ENCODE peak calls at places on chromosomes 7 and 10, in ten cellular contexts. One of them, this sample, is unnamed.

GRCh38 chr7:109873296-109873695 is 1217.6 kb upstream of the LRRN3 start:
- DNase-seq in kidney epithelial cell: no peak
- DNase-seq in progenitor cell of endocrine pancreas: no peak
- DNase-seq in GM12865: no peak
- DNase-seq in uterus: no peak
- DNase-seq in RWPE1: no peak
- DNase-seq in PC-9: no peak
- DNase-seq in heart right ventricle: no peak
- DNase-seq in cardiac fibroblast: no peak
- DNase-seq in left ventricle myocardium inferior: no peak
- DNase-seq in this sample: no peak

GRCh38 chr10:18401416-18402195 is 249.8 kb downstream of the NSUN6 start:
- DNase-seq in left ventricle myocardium inferior: no peak
- DNase-seq in progenitor cell of endocrine pancreas: no peak
- DNase-seq in RWPE1: no peak
- DNase-seq in PC-9: no peak
- DNase-seq in heart right ventricle: no peak
- DNase-seq in cardiac fibroblast: no peak
- DNase-seq in kidney epithelial cell: no peak
- DNase-seq in GM12865: no peak
- DNase-seq in uterus: no peak
- DNase-seq in this sample: no peak

GRCh38 chr7:56188823-56189346 is 72.7 kb upstream of the NUPR2 start:
- DNase-seq in GM12865: no peak
- DNase-seq in cardiac fibroblast: no peak
- DNase-seq in kidney epithelial cell: no peak
- DNase-seq in PC-9: peak
- DNase-seq in progenitor cell of endocrine pancreas: no peak
- DNase-seq in heart right ventricle: no peak
- DNase-seq in left ventricle myocardium inferior: no peak
- DNase-seq in uterus: no peak
- DNase-seq in RWPE1: no peak
- DNase-seq in this sample: no peak

GRCh38 chr7:99827040-99827778 is 604 bp upstream of the CYP3A43 start:
- DNase-seq in PC-9: peak
- DNase-seq in GM12865: no peak
- DNase-seq in progenitor cell of endocrine pancreas: no peak
- DNase-seq in kidney epithelial cell: no peak
- DNase-seq in cardiac fibroblast: no peak
- DNase-seq in uterus: no peak
- DNase-seq in RWPE1: no peak
- DNase-seq in heart right ventricle: no peak
- DNase-seq in left ventricle myocardium inferior: no peak
- DNase-seq in this sample: no peak

GRCh38 chr10:69749180-69750010 is 52.3 kb upstream of the COL13A1 start:
- DNase-seq in kidney epithelial cell: no peak
- DNase-seq in left ventricle myocardium inferior: no peak
- DNase-seq in progenitor cell of endocrine pancreas: no peak
- DNase-seq in cardiac fibroblast: no peak
- DNase-seq in GM12865: no peak
- DNase-seq in uterus: no peak
- DNase-seq in RWPE1: no peak
- DNase-seq in PC-9: no peak
- DNase-seq in heart right ventricle: no peak
- DNase-seq in this sample: no peak

GRCh38 chr10:6877351-6878066 is 297.4 kb upstream of the PRKCQ start:
- DNase-seq in uterus: no peak
- DNase-seq in RWPE1: no peak
- DNase-seq in left ventricle myocardium inferior: no peak
- DNase-seq in GM12865: no peak
- DNase-seq in PC-9: no peak
- DNase-seq in progenitor cell of endocrine pancreas: no peak
- DNase-seq in heart right ventricle: no peak
- DNase-seq in kidney epithelial cell: no peak
- DNase-seq in cardiac fibroblast: no peak
- DNase-seq in this sample: no peak

GRCh38 chr7:47744883-47745282 is 163.0 kb upstream of the TNS3 start:
- DNase-seq in uterus: no peak
- DNase-seq in kidney epithelial cell: no peak
- DNase-seq in GM12865: no peak
- DNase-seq in cardiac fibroblast: no peak
- DNase-seq in PC-9: no peak
- DNase-seq in RWPE1: no peak
- DNase-seq in heart right ventricle: no peak
- DNase-seq in left ventricle myocardium inferior: no peak
- DNase-seq in progenitor cell of endocrine pancreas: no peak
- DNase-seq in this sample: no peak

GRCh38 chr10:123930340-123931001 is 38.9 kb upstream of the CPXM2 start:
- DNase-seq in heart right ventricle: no peak
- DNase-seq in kidney epithelial cell: no peak
- DNase-seq in uterus: peak
- DNase-seq in RWPE1: peak
- DNase-seq in progenitor cell of endocrine pancreas: no peak
- DNase-seq in PC-9: no peak
- DNase-seq in GM12865: no peak
- DNase-seq in left ventricle myocardium inferior: no peak
- DNase-seq in cardiac fibroblast: peak
- DNase-seq in this sample: no peak

GRCh38 chr10:96470108-96470743 is 43.5 kb downstream of the TLL2 start:
- DNase-seq in left ventricle myocardium inferior: no peak
- DNase-seq in progenitor cell of endocrine pancreas: no peak
- DNase-seq in PC-9: no peak
- DNase-seq in cardiac fibroblast: peak
- DNase-seq in GM12865: peak
- DNase-seq in uterus: no peak
- DNase-seq in kidney epithelial cell: no peak
- DNase-seq in heart right ventricle: no peak
- DNase-seq in RWPE1: peak
- DNase-seq in this sample: peak

GRCh38 chr7:114910787-114911186 is 11.1 kb upstream of the MDFIC start:
- DNase-seq in cardiac fibroblast: peak
- DNase-seq in left ventricle myocardium inferior: no peak
- DNase-seq in uterus: no peak
- DNase-seq in PC-9: no peak
- DNase-seq in RWPE1: no peak
- DNase-seq in heart right ventricle: no peak
- DNase-seq in GM12865: no peak
- DNase-seq in kidney epithelial cell: no peak
- DNase-seq in progenitor cell of endocrine pancreas: no peak
- DNase-seq in this sample: no peak

GRCh38 chr10:6667679-6668270 is 87.7 kb upstream of the PRKCQ start:
- DNase-seq in cardiac fibroblast: peak
- DNase-seq in heart right ventricle: no peak
- DNase-seq in left ventricle myocardium inferior: no peak
- DNase-seq in GM12865: peak
- DNase-seq in progenitor cell of endocrine pancreas: peak
- DNase-seq in kidney epithelial cell: peak
- DNase-seq in RWPE1: peak
- DNase-seq in uterus: no peak
- DNase-seq in PC-9: peak
- DNase-seq in this sample: peak

GRCh38 chr7:6344278-6344677 is 71.9 kb upstream of the CYTH3 start:
- DNase-seq in GM12865: no peak
- DNase-seq in progenitor cell of endocrine pancreas: no peak
- DNase-seq in PC-9: no peak
- DNase-seq in uterus: no peak
- DNase-seq in RWPE1: no peak
- DNase-seq in left ventricle myocardium inferior: no peak
- DNase-seq in kidney epithelial cell: no peak
- DNase-seq in heart right ventricle: no peak
- DNase-seq in cardiac fibroblast: no peak
- DNase-seq in this sample: no peak

GRCh38 chr10:71217266-71218045 is 5.1 kb downstream of the UNC5B start:
- DNase-seq in heart right ventricle: peak
- DNase-seq in progenitor cell of endocrine pancreas: no peak
- DNase-seq in left ventricle myocardium inferior: no peak
- DNase-seq in cardiac fibroblast: no peak
- DNase-seq in kidney epithelial cell: no peak
- DNase-seq in uterus: peak
- DNase-seq in GM12865: no peak
- DNase-seq in RWPE1: peak
- DNase-seq in PC-9: no peak
- DNase-seq in this sample: no peak

GRCh38 chr10:49212783-49213182 is 24.6 kb upstream of the TMEM273 start:
- DNase-seq in GM12865: no peak
- DNase-seq in RWPE1: no peak
- DNase-seq in PC-9: no peak
- DNase-seq in kidney epithelial cell: no peak
- DNase-seq in heart right ventricle: no peak
- DNase-seq in uterus: no peak
- DNase-seq in progenitor cell of endocrine pancreas: no peak
- DNase-seq in left ventricle myocardium inferior: no peak
- DNase-seq in cardiac fibroblast: no peak
- DNase-seq in this sample: no peak

GRCh38 chr10:77205135-77205534 is 432.5 kb downstream of the KCNMA1 start:
- DNase-seq in uterus: no peak
- DNase-seq in GM12865: no peak
- DNase-seq in progenitor cell of endocrine pancreas: no peak
- DNase-seq in RWPE1: no peak
- DNase-seq in cardiac fibroblast: no peak
- DNase-seq in kidney epithelial cell: no peak
- DNase-seq in left ventricle myocardium inferior: no peak
- DNase-seq in heart right ventricle: no peak
- DNase-seq in PC-9: no peak
- DNase-seq in this sample: no peak

GRCh38 chr7:84647797-84648762 is 453.5 kb upstream of the SEMA3A start:
- DNase-seq in RWPE1: no peak
- DNase-seq in progenitor cell of endocrine pancreas: no peak
- DNase-seq in kidney epithelial cell: no peak
- DNase-seq in GM12865: no peak
- DNase-seq in heart right ventricle: no peak
- DNase-seq in uterus: no peak
- DNase-seq in left ventricle myocardium inferior: no peak
- DNase-seq in PC-9: no peak
- DNase-seq in cardiac fibroblast: peak
- DNase-seq in this sample: no peak

GRCh38 chr10:92010026-92010713 is 86.6 kb downstream of the BTAF1 start:
- DNase-seq in left ventricle myocardium inferior: no peak
- DNase-seq in progenitor cell of endocrine pancreas: no peak
- DNase-seq in cardiac fibroblast: no peak
- DNase-seq in heart right ventricle: no peak
- DNase-seq in uterus: no peak
- DNase-seq in GM12865: no peak
- DNase-seq in RWPE1: no peak
- DNase-seq in kidney epithelial cell: no peak
- DNase-seq in PC-9: no peak
- DNase-seq in this sample: no peak

GRCh38 chr10:43226441-43226840 is 40.4 kb downstream of the RASGEF1A start:
- DNase-seq in cardiac fibroblast: no peak
- DNase-seq in uterus: peak
- DNase-seq in heart right ventricle: no peak
- DNase-seq in RWPE1: no peak
- DNase-seq in PC-9: no peak
- DNase-seq in kidney epithelial cell: no peak
- DNase-seq in GM12865: no peak
- DNase-seq in progenitor cell of endocrine pancreas: no peak
- DNase-seq in left ventricle myocardium inferior: no peak
- DNase-seq in this sample: no peak

DNA sequence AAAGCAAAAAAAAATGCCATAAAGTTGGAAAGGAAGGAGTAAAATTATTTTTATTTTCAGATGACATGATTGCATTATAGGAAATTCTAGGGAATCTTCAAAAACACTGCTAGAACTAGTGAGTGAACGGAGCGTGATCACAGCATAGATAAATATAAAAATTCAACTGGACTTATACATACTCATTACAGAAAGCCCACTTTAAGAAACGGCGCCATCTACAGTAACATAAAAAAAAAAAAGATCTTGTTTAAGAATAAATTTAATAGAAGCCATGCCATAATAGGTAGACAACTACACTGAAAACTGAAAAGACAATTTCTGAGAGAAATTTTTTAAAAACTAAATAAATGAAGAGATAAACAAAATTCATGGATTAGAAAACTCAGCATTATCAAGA is 623.1 kb upstream of the MGMT start:
- DNase-seq in cardiac fibroblast: peak
- DNase-seq in uterus: no peak
- DNase-seq in left ventricle myocardium inferior: no peak
- DNase-seq in GM12865: no peak
- DNase-seq in PC-9: no peak
- DNase-seq in heart right ventricle: no peak
- DNase-seq in RWPE1: no peak
- DNase-seq in progenitor cell of endocrine pancreas: no peak
- DNase-seq in kidney epithelial cell: no peak
- DNase-seq in this sample: no peak
- TF ChIP-seq CTCF in cardiac fibroblast: no peak
- TF ChIP-seq CTCF in uterus: no peak
- TF ChIP-seq CTCF in left ventricle myocardium inferior: peak
- TF ChIP-seq CTCF in GM12865: no peak
- TF ChIP-seq CTCF in PC-9: no peak
- TF ChIP-seq CTCF in heart right ventricle: peak
- TF ChIP-seq CTCF in RWPE1: no peak
- TF ChIP-seq CTCF in progenitor cell of endocrine pancreas: peak
- TF ChIP-seq CTCF in kidney epithelial cell: no peak
- TF ChIP-seq CTCF in this sample: peak

DNA sequence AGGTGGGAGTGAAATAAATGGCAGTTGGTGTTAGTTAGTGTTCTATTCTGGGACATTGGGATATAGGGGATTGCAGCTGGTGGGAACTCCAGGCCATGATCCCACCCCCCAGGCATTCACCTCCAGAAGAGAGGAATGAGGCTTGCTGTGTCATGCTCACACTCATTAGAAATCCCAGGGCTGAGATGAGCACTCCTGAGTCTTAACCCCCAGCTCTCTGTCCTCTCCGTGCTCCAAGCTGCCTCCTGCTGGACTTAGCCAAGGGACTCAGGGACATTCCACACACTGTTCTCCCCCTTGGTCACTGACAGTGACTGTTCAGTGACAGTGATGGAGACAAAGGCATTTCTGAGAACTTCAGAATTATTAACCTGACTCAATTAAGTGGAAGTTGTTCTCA is 21.5 kb downstream of the CYP26A1 start:
- DNase-seq in GM12865: no peak
- DNase-seq in RWPE1: no peak
- DNase-seq in PC-9: no peak
- DNase-seq in uterus: no peak
- DNase-seq in cardiac fibroblast: no peak
- DNase-seq in kidney epithelial cell: no peak
- DNase-seq in heart right ventricle: no peak
- DNase-seq in progenitor cell of endocrine pancreas: no peak
- DNase-seq in left ventricle myocardium inferior: no peak
- DNase-seq in this sample: no peak
- TF ChIP-seq CTCF in GM12865: no peak
- TF ChIP-seq CTCF in RWPE1: no peak
- TF ChIP-seq CTCF in PC-9: no peak
- TF ChIP-seq CTCF in uterus: no peak
- TF ChIP-seq CTCF in cardiac fibroblast: peak
- TF ChIP-seq CTCF in kidney epithelial cell: no peak
- TF ChIP-seq CTCF in heart right ventricle: no peak
- TF ChIP-seq CTCF in progenitor cell of endocrine pancreas: no peak
- TF ChIP-seq CTCF in left ventricle myocardium inferior: no peak
- TF ChIP-seq CTCF in this sample: no peak

GRCh38 chr10:111650088-111650487 is 533.5 kb downstream of the GPAM start:
- DNase-seq in GM12865: no peak
- DNase-seq in kidney epithelial cell: no peak
- DNase-seq in progenitor cell of endocrine pancreas: no peak
- DNase-seq in uterus: no peak
- DNase-seq in left ventricle myocardium inferior: no peak
- DNase-seq in heart right ventricle: no peak
- DNase-seq in PC-9: no peak
- DNase-seq in cardiac fibroblast: no peak
- DNase-seq in RWPE1: no peak
- DNase-seq in this sample: no peak
- TF ChIP-seq CTCF in GM12865: peak
- TF ChIP-seq CTCF in kidney epithelial cell: no peak
- TF ChIP-seq CTCF in progenitor cell of endocrine pancreas: no peak
- TF ChIP-seq CTCF in uterus: no peak
- TF ChIP-seq CTCF in left ventricle myocardium inferior: no peak
- TF ChIP-seq CTCF in heart right ventricle: no peak
- TF ChIP-seq CTCF in PC-9: no peak
- TF ChIP-seq CTCF in cardiac fibroblast: no peak
- TF ChIP-seq CTCF in RWPE1: no peak
- TF ChIP-seq CTCF in this sample: no peak

GRCh38 chr7:51079494-51079893 is 237.1 kb downstream of the COBL start:
- DNase-seq in uterus: no peak
- DNase-seq in left ventricle myocardium inferior: no peak
- DNase-seq in kidney epithelial cell: no peak
- DNase-seq in progenitor cell of endocrine pancreas: no peak
- DNase-seq in PC-9: no peak
- DNase-seq in heart right ventricle: no peak
- DNase-seq in GM12865: no peak
- DNase-seq in cardiac fibroblast: no peak
- DNase-seq in RWPE1: peak
- DNase-seq in this sample: no peak
- TF ChIP-seq CTCF in uterus: no peak
- TF ChIP-seq CTCF in left ventricle myocardium inferior: peak
- TF ChIP-seq CTCF in kidney epithelial cell: no peak
- TF ChIP-seq CTCF in progenitor cell of endocrine pancreas: no peak
- TF ChIP-seq CTCF in PC-9: no peak
- TF ChIP-seq CTCF in heart right ventricle: no peak
- TF ChIP-seq CTCF in GM12865: no peak
- TF ChIP-seq CTCF in cardiac fibroblast: no peak
- TF ChIP-seq CTCF in RWPE1: no peak
- TF ChIP-seq CTCF in this sample: no peak

This sample was measured in endothelial cell.